ENCODE peak calls at places on chromosomes 2 and 18, in five cellular contexts. One of them, this sample, is unnamed.
A peak's percentile ranks its signal among the peaks of the same experiment; 100 is the strongest.

GRCh38 chr2:222000326-222000725 is 298.5 kb downstream of the PAX3 start:
- DNase-seq in caudate nucleus: no peak
- DNase-seq in ELF-1: no peak
- DNase-seq in B cell: no peak
- DNase-seq in neural progenitor cell: no peak
- DNase-seq in this sample: no peak

GRCh38 chr2:196528486-196529223 is 110.9 kb upstream of the CCDC150 start:
- DNase-seq in B cell: no peak
- DNase-seq in caudate nucleus: no peak
- DNase-seq in ELF-1: no peak
- DNase-seq in neural progenitor cell: no peak
- DNase-seq in this sample: no peak

GRCh38 chr2:177265386-177265690 is 811 bp upstream of the NFE2L2 start:
- DNase-seq in neural progenitor cell: no peak
- DNase-seq in ELF-1: no peak
- DNase-seq in caudate nucleus: peak; percentile 68
- DNase-seq in B cell: peak; percentile 65
- DNase-seq in this sample: no peak

GRCh38 chr18:7902399-7902839 is 335.3 kb downstream of the PTPRM start:
- DNase-seq in ELF-1: no peak
- DNase-seq in B cell: no peak
- DNase-seq in neural progenitor cell: no peak
- DNase-seq in caudate nucleus: no peak
- DNase-seq in this sample: no peak

GRCh38 chr18:9405130-9405529 is 70.2 kb upstream of the RALBP1 start:
- DNase-seq in caudate nucleus: no peak
- DNase-seq in neural progenitor cell: no peak
- DNase-seq in ELF-1: peak; percentile 77
- DNase-seq in B cell: no peak
- DNase-seq in this sample: no peak

GRCh38 chr18:5943514-5943913 is 48.2 kb upstream of the TMEM200C start:
- DNase-seq in caudate nucleus: no peak
- DNase-seq in neural progenitor cell: no peak
- DNase-seq in ELF-1: no peak
- DNase-seq in B cell: no peak
- DNase-seq in this sample: no peak

GRCh38 chr2:117812443-117812842 is 2.0 kb upstream of the DDX18 start:
- DNase-seq in caudate nucleus: no peak
- DNase-seq in ELF-1: no peak
- DNase-seq in neural progenitor cell: no peak
- DNase-seq in B cell: no peak
- DNase-seq in this sample: no peak

GRCh38 chr2:153497938-153498629 is 19.5 kb upstream of the RPRM start:
- DNase-seq in neural progenitor cell: no peak
- DNase-seq in ELF-1: no peak
- DNase-seq in caudate nucleus: no peak
- DNase-seq in B cell: no peak
- DNase-seq in this sample: no peak

GRCh38 chr2:237324446-237325236 is 89.3 kb downstream of the COL6A3 start:
- DNase-seq in ELF-1: peak; percentile 69
- DNase-seq in neural progenitor cell: no peak
- DNase-seq in B cell: no peak
- DNase-seq in caudate nucleus: no peak
- DNase-seq in this sample: no peak

GRCh38 chr2:118881490-118882129 is 34.2 kb upstream of the EN1 start:
- DNase-seq in B cell: peak; percentile 41
- DNase-seq in neural progenitor cell: peak; percentile 77
- DNase-seq in ELF-1: peak; percentile 92
- DNase-seq in caudate nucleus: peak; percentile 23
- DNase-seq in this sample: peak; percentile 41

GRCh38 chr2:55116966-55117365 is 66.7 kb upstream of the RTN4 start:
- DNase-seq in B cell: no peak
- DNase-seq in neural progenitor cell: no peak
- DNase-seq in ELF-1: no peak
- DNase-seq in caudate nucleus: no peak
- DNase-seq in this sample: no peak